ENCODE peak calls at places on chromosomes 3 and 15, in eight cellular contexts. One of them, this sample, is unnamed. For H3K9me3, the result is how much of the 10 kb centered on the place peaks cover.

GRCh38 chr3:174170248-174170647 is 688.9 kb upstream of the NAALADL2 start:
- DNase-seq in upper lobe of left lung: no peak
- DNase-seq in adrenal gland: no peak
- DNase-seq in PC-3: no peak
- DNase-seq in cardiac muscle cell: no peak
- DNase-seq in uterus: no peak
- DNase-seq in T-helper 17 cell: no peak
- DNase-seq in heart left ventricle: no peak
- DNase-seq in this sample: no peak

GRCh38 chr3:12662593-12663310 is 1.2 kb downstream of the RAF1 start:
- DNase-seq in upper lobe of left lung: peak
- DNase-seq in adrenal gland: no peak
- DNase-seq in PC-3: peak
- DNase-seq in cardiac muscle cell: peak
- DNase-seq in uterus: no peak
- DNase-seq in T-helper 17 cell: peak
- DNase-seq in heart left ventricle: peak
- DNase-seq in this sample: no peak

GRCh38 chr3:20648921-20649381 is 462.9 kb upstream of the SGO1 start:
- DNase-seq in upper lobe of left lung: no peak
- DNase-seq in adrenal gland: no peak
- DNase-seq in PC-3: no peak
- DNase-seq in cardiac muscle cell: peak
- DNase-seq in uterus: no peak
- DNase-seq in T-helper 17 cell: no peak
- DNase-seq in heart left ventricle: no peak
- DNase-seq in this sample: no peak

GRCh38 chr15:90671216-90671615 is 45.9 kb upstream of the BLM start:
- DNase-seq in upper lobe of left lung: no peak
- DNase-seq in adrenal gland: no peak
- DNase-seq in PC-3: no peak
- DNase-seq in cardiac muscle cell: no peak
- DNase-seq in uterus: no peak
- DNase-seq in T-helper 17 cell: no peak
- DNase-seq in heart left ventricle: no peak
- DNase-seq in this sample: no peak

GRCh38 chr15:91491131-91491950 is 362.2 kb upstream of the SLCO3A1 start:
- DNase-seq in upper lobe of left lung: no peak
- DNase-seq in adrenal gland: no peak
- DNase-seq in PC-3: no peak
- DNase-seq in cardiac muscle cell: no peak
- DNase-seq in uterus: no peak
- DNase-seq in T-helper 17 cell: no peak
- DNase-seq in heart left ventricle: no peak
- DNase-seq in this sample: no peak

GRCh38 chr3:141644931-141645330 is 93.2 kb upstream of the RNF7 start:
- DNase-seq in upper lobe of left lung: peak
- DNase-seq in adrenal gland: peak
- DNase-seq in PC-3: peak
- DNase-seq in cardiac muscle cell: peak
- DNase-seq in uterus: peak
- DNase-seq in T-helper 17 cell: peak
- DNase-seq in heart left ventricle: peak
- DNase-seq in this sample: peak

GRCh38 chr3:149343951-149344350 is 10.5 kb upstream of the TM4SF18 start:
- DNase-seq in upper lobe of left lung: no peak
- DNase-seq in adrenal gland: no peak
- DNase-seq in PC-3: no peak
- DNase-seq in cardiac muscle cell: no peak
- DNase-seq in uterus: no peak
- DNase-seq in T-helper 17 cell: no peak
- DNase-seq in heart left ventricle: no peak
- DNase-seq in this sample: no peak

GRCh38 chr3:116140100-116140689 is 305.1 kb downstream of the LSAMP start:
- DNase-seq in upper lobe of left lung: no peak
- DNase-seq in adrenal gland: no peak
- DNase-seq in PC-3: peak
- DNase-seq in cardiac muscle cell: peak
- DNase-seq in uterus: no peak
- DNase-seq in T-helper 17 cell: no peak
- DNase-seq in heart left ventricle: no peak
- DNase-seq in this sample: no peak

GRCh38 chr3:170726976-170727661 is 141.2 kb upstream of the SLC7A14 start:
- DNase-seq in upper lobe of left lung: no peak
- DNase-seq in adrenal gland: peak
- DNase-seq in PC-3: peak
- DNase-seq in cardiac muscle cell: peak
- DNase-seq in uterus: no peak
- DNase-seq in T-helper 17 cell: no peak
- DNase-seq in heart left ventricle: no peak
- DNase-seq in this sample: no peak

GRCh38 chr3:21356402-21356801 is 394.6 kb downstream of the ZNF385D start:
- DNase-seq in upper lobe of left lung: no peak
- DNase-seq in adrenal gland: no peak
- DNase-seq in PC-3: peak
- DNase-seq in cardiac muscle cell: no peak
- DNase-seq in uterus: no peak
- DNase-seq in T-helper 17 cell: no peak
- DNase-seq in heart left ventricle: no peak
- DNase-seq in this sample: no peak

GRCh38 chr3:75506603-75507002 is 157.5 kb upstream of the FRG2C start:
- DNase-seq in upper lobe of left lung: peak
- DNase-seq in adrenal gland: no peak
- DNase-seq in PC-3: no peak
- DNase-seq in cardiac muscle cell: no peak
- DNase-seq in uterus: no peak
- DNase-seq in T-helper 17 cell: no peak
- DNase-seq in heart left ventricle: no peak
- DNase-seq in this sample: no peak

GRCh38 chr15:52158084-52158765 is 33.0 kb downstream of the GNB5 start:
- DNase-seq in upper lobe of left lung: no peak
- DNase-seq in adrenal gland: no peak
- DNase-seq in PC-3: no peak
- DNase-seq in cardiac muscle cell: no peak
- DNase-seq in uterus: no peak
- DNase-seq in T-helper 17 cell: no peak
- DNase-seq in heart left ventricle: no peak
- DNase-seq in this sample: no peak

GRCh38 chr3:142601713-142602112 is 5.5 kb downstream of the PLS1 start:
- DNase-seq in upper lobe of left lung: no peak
- DNase-seq in adrenal gland: no peak
- DNase-seq in PC-3: no peak
- DNase-seq in cardiac muscle cell: no peak
- DNase-seq in uterus: no peak
- DNase-seq in T-helper 17 cell: no peak
- DNase-seq in heart left ventricle: no peak
- DNase-seq in this sample: no peak

GRCh38 chr3:160403796-160404510 is 4.5 kb downstream of the SMC4 start:
- DNase-seq in upper lobe of left lung: no peak
- DNase-seq in adrenal gland: no peak
- DNase-seq in PC-3: no peak
- DNase-seq in cardiac muscle cell: peak
- DNase-seq in uterus: no peak
- DNase-seq in T-helper 17 cell: no peak
- DNase-seq in heart left ventricle: no peak
- DNase-seq in this sample: no peak

GRCh38 chr15:51240066-51240465 is 98.3 kb downstream of the CYP19A1 start:
- DNase-seq in upper lobe of left lung: no peak
- DNase-seq in adrenal gland: no peak
- DNase-seq in PC-3: no peak
- DNase-seq in cardiac muscle cell: no peak
- DNase-seq in uterus: no peak
- DNase-seq in T-helper 17 cell: no peak
- DNase-seq in heart left ventricle: no peak
- DNase-seq in this sample: no peak

GRCh38 chr3:61628636-61629035 is 67.3 kb downstream of the PTPRG start:
- DNase-seq in upper lobe of left lung: no peak
- DNase-seq in adrenal gland: no peak
- DNase-seq in PC-3: no peak
- DNase-seq in cardiac muscle cell: no peak
- DNase-seq in uterus: no peak
- DNase-seq in T-helper 17 cell: no peak
- DNase-seq in heart left ventricle: no peak
- DNase-seq in this sample: no peak

GRCh38 chr3:151976211-151977050 is 103.0 kb downstream of the SUCNR1 start:
- DNase-seq in upper lobe of left lung: no peak
- DNase-seq in adrenal gland: no peak
- DNase-seq in PC-3: peak
- DNase-seq in cardiac muscle cell: peak
- DNase-seq in uterus: no peak
- DNase-seq in T-helper 17 cell: no peak
- DNase-seq in heart left ventricle: no peak
- DNase-seq in this sample: no peak

GRCh38 chr15:96362001-96362758 is 31.7 kb downstream of the NR2F2 start:
- DNase-seq in upper lobe of left lung: no peak
- DNase-seq in adrenal gland: no peak
- DNase-seq in PC-3: no peak
- DNase-seq in cardiac muscle cell: no peak
- DNase-seq in uterus: no peak
- DNase-seq in T-helper 17 cell: no peak
- DNase-seq in heart left ventricle: no peak
- DNase-seq in this sample: no peak

GRCh38 chr15:22850055-22850454 is 11.6 kb downstream of the NIPA2 start:
- DNase-seq in upper lobe of left lung: no peak
- DNase-seq in adrenal gland: no peak
- DNase-seq in PC-3: no peak
- DNase-seq in cardiac muscle cell: peak
- DNase-seq in uterus: no peak
- DNase-seq in T-helper 17 cell: no peak
- DNase-seq in heart left ventricle: no peak
- DNase-seq in this sample: no peak

GRCh38 chr3:46974421-46975227 is 1.9 kb downstream of the CCDC12 start:
- DNase-seq in upper lobe of left lung: no peak
- DNase-seq in adrenal gland: no peak
- DNase-seq in PC-3: no peak
- DNase-seq in cardiac muscle cell: no peak
- DNase-seq in uterus: no peak
- DNase-seq in T-helper 17 cell: no peak
- DNase-seq in heart left ventricle: no peak
- DNase-seq in this sample: no peak

GRCh38 chr3:141279074-141279945 is 47.7 kb downstream of the PXYLP1 start:
- DNase-seq in upper lobe of left lung: no peak
- DNase-seq in adrenal gland: no peak
- DNase-seq in PC-3: peak
- DNase-seq in cardiac muscle cell: peak
- DNase-seq in uterus: no peak
- DNase-seq in T-helper 17 cell: no peak
- DNase-seq in heart left ventricle: no peak
- DNase-seq in this sample: peak

GRCh38 chr3:46666471-46666845 is 27.0 kb downstream of the ALS2CL start:
- DNase-seq in upper lobe of left lung: no peak
- DNase-seq in adrenal gland: peak
- DNase-seq in PC-3: no peak
- DNase-seq in cardiac muscle cell: no peak
- DNase-seq in uterus: peak
- DNase-seq in T-helper 17 cell: no peak
- DNase-seq in heart left ventricle: peak
- DNase-seq in this sample: no peak

GRCh38 chr3:142210144-142210543 is 15.2 kb downstream of the GK5 start:
- DNase-seq in upper lobe of left lung: no peak
- DNase-seq in adrenal gland: no peak
- DNase-seq in PC-3: no peak
- DNase-seq in cardiac muscle cell: peak
- DNase-seq in uterus: peak
- DNase-seq in T-helper 17 cell: no peak
- DNase-seq in heart left ventricle: no peak
- DNase-seq in this sample: no peak

GRCh38 chr15:50224606-50225005 is 40.9 kb downstream of the HDC start:
- DNase-seq in upper lobe of left lung: no peak
- DNase-seq in adrenal gland: no peak
- DNase-seq in PC-3: no peak
- DNase-seq in cardiac muscle cell: peak
- DNase-seq in uterus: no peak
- DNase-seq in T-helper 17 cell: no peak
- DNase-seq in heart left ventricle: no peak
- DNase-seq in this sample: no peak

GRCh38 chr15:26721231-26721630 is 51.6 kb downstream of the GABRB3 start:
- DNase-seq in upper lobe of left lung: no peak
- DNase-seq in adrenal gland: no peak
- DNase-seq in PC-3: no peak
- DNase-seq in cardiac muscle cell: no peak
- DNase-seq in uterus: no peak
- DNase-seq in T-helper 17 cell: no peak
- DNase-seq in heart left ventricle: no peak
- DNase-seq in this sample: no peak

GRCh38 chr15:99686290-99686689 is 46.9 kb downstream of the LYSMD4 start:
- DNase-seq in upper lobe of left lung: no peak
- DNase-seq in adrenal gland: no peak
- DNase-seq in PC-3: no peak
- DNase-seq in cardiac muscle cell: no peak
- DNase-seq in uterus: no peak
- DNase-seq in T-helper 17 cell: no peak
- DNase-seq in heart left ventricle: no peak
- DNase-seq in this sample: no peak
- H3K9me3 ChIP-seq in upper lobe of left lung: under half
- H3K9me3 ChIP-seq in adrenal gland: under half
- H3K9me3 ChIP-seq in PC-3: under half
- H3K9me3 ChIP-seq in cardiac muscle cell: under half
- H3K9me3 ChIP-seq in uterus: under half
- H3K9me3 ChIP-seq in T-helper 17 cell: under half
- H3K9me3 ChIP-seq in heart left ventricle: under half
- H3K9me3 ChIP-seq in this sample: under half

DNA sequence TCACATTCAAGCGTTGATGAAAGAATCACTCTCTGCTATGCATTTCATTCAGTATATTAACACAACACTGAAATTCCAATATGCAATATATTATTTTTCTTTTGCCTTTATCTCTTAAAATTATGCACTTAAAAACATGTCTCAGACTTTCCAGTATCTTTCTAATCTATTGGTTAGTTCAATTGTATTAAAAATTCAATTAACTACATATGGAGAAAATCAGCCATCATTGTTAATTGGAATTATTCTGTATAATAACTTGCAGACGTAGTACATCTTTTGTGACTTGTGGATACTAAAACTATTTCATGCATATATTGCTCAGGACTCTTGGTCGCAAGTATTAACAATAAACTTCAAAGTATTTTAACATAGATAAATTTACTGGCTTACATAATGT is 715.6 kb downstream of the GRM7 start:
- DNase-seq in upper lobe of left lung: no peak
- DNase-seq in adrenal gland: no peak
- DNase-seq in PC-3: no peak
- DNase-seq in cardiac muscle cell: no peak
- DNase-seq in uterus: no peak
- DNase-seq in T-helper 17 cell: no peak
- DNase-seq in heart left ventricle: no peak
- DNase-seq in this sample: no peak
- H3K9me3 ChIP-seq in upper lobe of left lung: under half
- H3K9me3 ChIP-seq in adrenal gland: under half
- H3K9me3 ChIP-seq in PC-3: under half
- H3K9me3 ChIP-seq in cardiac muscle cell: under half
- H3K9me3 ChIP-seq in uterus: under half
- H3K9me3 ChIP-seq in T-helper 17 cell: under half
- H3K9me3 ChIP-seq in heart left ventricle: under half
- H3K9me3 ChIP-seq in this sample: under half

GRCh38 chr15:25067725-25068309 is 113.0 kb downstream of the SNRPN start:
- DNase-seq in upper lobe of left lung: no peak
- DNase-seq in adrenal gland: no peak
- DNase-seq in PC-3: no peak
- DNase-seq in cardiac muscle cell: no peak
- DNase-seq in uterus: no peak
- DNase-seq in T-helper 17 cell: no peak
- DNase-seq in heart left ventricle: no peak
- DNase-seq in this sample: no peak
- H3K9me3 ChIP-seq in upper lobe of left lung: half or more
- H3K9me3 ChIP-seq in adrenal gland: under half
- H3K9me3 ChIP-seq in PC-3: half or more
- H3K9me3 ChIP-seq in cardiac muscle cell: under half
- H3K9me3 ChIP-seq in uterus: under half
- H3K9me3 ChIP-seq in T-helper 17 cell: half or more
- H3K9me3 ChIP-seq in heart left ventricle: half or more
- H3K9me3 ChIP-seq in this sample: half or more

GRCh38 chr15:25178835-25179672 is 224.3 kb downstream of the SNRPN start:
- DNase-seq in upper lobe of left lung: peak
- DNase-seq in adrenal gland: peak
- DNase-seq in PC-3: no peak
- DNase-seq in cardiac muscle cell: no peak
- DNase-seq in uterus: peak
- DNase-seq in T-helper 17 cell: no peak
- DNase-seq in heart left ventricle: peak
- DNase-seq in this sample: no peak
- H3K9me3 ChIP-seq in upper lobe of left lung: half or more
- H3K9me3 ChIP-seq in adrenal gland: under half
- H3K9me3 ChIP-seq in PC-3: under half
- H3K9me3 ChIP-seq in cardiac muscle cell: under half
- H3K9me3 ChIP-seq in uterus: under half
- H3K9me3 ChIP-seq in T-helper 17 cell: under half
- H3K9me3 ChIP-seq in heart left ventricle: under half
- H3K9me3 ChIP-seq in this sample: under half